ENCODE peak calls at places on chromosomes 6 and 20, in ten cellular contexts. Z is heart right ventricle; K is neural crest cell; Y is endothelial cell; V is suprapubic skin; F is OCI-LY7; L is CD4-positive, alpha-beta T cell; W is AG10803; J is fibroblast of the aortic adventitia; I is A549. B is an unnamed sample.
A peak's percentile ranks its signal among the peaks of the same experiment; 100 is the strongest.

GRCh38 chr6:39007575-39007974 is 41.0 kb upstream of the GLP1R start:
- DNase-seq in Z (no peak), K (no peak), Y (no peak), V (no peak), F (no peak), L (no peak), W (no peak), J (no peak), I (no peak), B (no peak)

GRCh38 chr20:10728873-10729670 is 55.3 kb upstream of the JAG1 start:
- DNase-seq in Z (no peak), K (no peak), Y (no peak), V (no peak), F (no peak), L (no peak), W (no peak), J (peak; percentile 27), I (no peak), B (peak; percentile 66)

GRCh38 chr20:36836591-36837329 is 39.2 kb upstream of the TLDC2 start:
- DNase-seq in Z (peak; percentile 57), K (peak; percentile 66), Y (peak; percentile 77), V (no peak), F (peak; percentile 91), L (peak; percentile 22), W (peak; percentile 34), J (no peak), I (peak; percentile 87), B (peak; percentile 34)

GRCh38 chr20:21238818-21239530 is 64.2 kb upstream of the XRN2 start:
- DNase-seq in Z (no peak), K (no peak), Y (no peak), V (no peak), F (no peak), L (no peak), W (no peak), J (no peak), I (no peak), B (no peak)

GRCh38 chr6:12849420-12850200 is 133.0 kb downstream of the PHACTR1 start:
- DNase-seq in Z (no peak), K (no peak), Y (no peak), V (no peak), F (no peak), L (no peak), W (peak; percentile 14), J (no peak), I (no peak), B (peak; percentile 44)

GRCh38 chr6:163243691-163244505 is 170.6 kb upstream of the QKI start:
- DNase-seq in Z (no peak), K (no peak), Y (no peak), V (no peak), F (no peak), L (no peak), W (no peak), J (no peak), I (no peak), B (no peak)

GRCh38 chr6:143806282-143807102 is 36.6 kb upstream of the LTV1 start:
- DNase-seq in Z (no peak), K (no peak), Y (no peak), V (no peak), F (no peak), L (no peak), W (peak; percentile 20), J (peak; percentile 44), I (no peak), B (peak; percentile 21)

GRCh38 chr6:103122766-103123601 is 1729.5 kb downstream of the GRIK2 start:
- DNase-seq in Z (no peak), K (peak; percentile 76), Y (peak; percentile 85), V (no peak), F (peak; percentile 72), L (no peak), W (peak; percentile 16), J (peak; percentile 6), I (peak; percentile 56), B (peak; percentile 15)

GRCh38 chr6:29131691-29132090 is 23.8 kb downstream of the OR2J3 start:
- DNase-seq in Z (no peak), K (no peak), Y (no peak), V (no peak), F (no peak), L (no peak), W (no peak), J (no peak), I (no peak), B (peak; percentile 73)

GRCh38 chr6:13664703-13665352 is 46.8 kb downstream of the RANBP9 start:
- DNase-seq in Z (no peak), K (no peak), Y (no peak), V (no peak), F (no peak), L (no peak), W (peak; percentile 36), J (peak; percentile 47), I (no peak), B (peak; percentile 13)

GRCh38 chr6:169252805-169253189 is 849 bp downstream of the THBS2 start:
- DNase-seq in Z (no peak), K (no peak), Y (no peak), V (peak; percentile 64), F (no peak), L (no peak), W (peak; percentile 34), J (peak; percentile 69), I (no peak), B (no peak)

GRCh38 chr20:31712112-31712553 is 10.5 kb downstream of the BCL2L1 start:
- DNase-seq in Z (no peak), K (no peak), Y (no peak), V (no peak), F (no peak), L (no peak), W (no peak), J (no peak), I (no peak), B (no peak)

GRCh38 chr6:10579803-10580202 is 58.7 kb downstream of the GCNT2 start:
- DNase-seq in Z (no peak), K (no peak), Y (no peak), V (no peak), F (no peak), L (no peak), W (no peak), J (no peak), I (no peak), B (no peak)

GRCh38 chr20:43836790-43837189 is 77.9 kb upstream of the TOX2 start:
- DNase-seq in Z (no peak), K (no peak), Y (no peak), V (no peak), F (no peak), L (no peak), W (no peak), J (no peak), I (no peak), B (no peak)

GRCh38 chr20:34473262-34473883 is 42.8 kb upstream of the DYNLRB1 start:
- DNase-seq in Z (peak; percentile 26), K (peak; percentile 51), Y (peak; percentile 55), V (peak; percentile 80), F (peak; percentile 65), L (peak; percentile 19), W (peak; percentile 38), J (peak; percentile 74), I (peak; percentile 74), B (peak; percentile 34)
- TF ChIP-seq CTCF in Z (no peak), K (peak; percentile 63), Y (no peak), V (no peak), F (peak; percentile 83), L (peak; percentile 9), W (peak; percentile 40), J (peak; percentile 44), I (peak; percentile 65), B (peak; percentile 35)

GRCh38 chr6:139109558-139109957 is 25.3 kb upstream of the HECA start:
- DNase-seq in Z (peak; percentile 18), K (no peak), Y (peak; percentile 29), V (no peak), F (peak; percentile 45), L (no peak), W (peak; percentile 29), J (peak; percentile 27), I (peak; percentile 46), B (no peak)
- TF ChIP-seq CTCF in Z (peak; percentile 45), K (peak; percentile 37), Y (no peak), V (no peak), F (peak; percentile 67), L (peak; percentile 26), W (peak; percentile 47), J (peak; percentile 8), I (no peak), B (no peak)

GRCh38 chr20:61797200-61797599 is 268.5 kb downstream of the TAF4 start:
- DNase-seq in Z (no peak), K (no peak), Y (no peak), V (no peak), F (peak; percentile 75), L (no peak), W (no peak), J (no peak), I (no peak), B (no peak)
- TF ChIP-seq CTCF in Z (no peak), K (no peak), Y (no peak), V (no peak), F (no peak), L (no peak), W (no peak), J (no peak), I (no peak), B (no peak)

GRCh38 chr6:167350322-167350721 is 25.4 kb downstream of the TTLL2 start:
- DNase-seq in Z (no peak), K (no peak), Y (peak; percentile 22), V (no peak), F (no peak), L (no peak), W (no peak), J (no peak), I (no peak), B (no peak)

GRCh38 chr6:167345960-167346359 is 21.1 kb downstream of the TTLL2 start:
- DNase-seq in Z (no peak), K (no peak), Y (no peak), V (no peak), F (no peak), L (no peak), W (no peak), J (no peak), I (no peak), B (no peak)

GRCh38 chr6:167349816-167350215 is 24.9 kb downstream of the TTLL2 start:
- DNase-seq in Z (no peak), K (no peak), Y (no peak), V (no peak), F (no peak), L (no peak), W (no peak), J (no peak), I (no peak), B (no peak)

GRCh38 chr6:167350731-167351655 is 26.1 kb downstream of the TTLL2 start:
- DNase-seq in Z (peak; percentile 67), K (peak; percentile 93), Y (peak; percentile 88), V (peak; percentile 73), F (peak; percentile 36), L (peak; percentile 80), W (peak; percentile 15), J (peak; percentile 51), I (peak; percentile 76), B (peak; percentile 47)

DNA sequence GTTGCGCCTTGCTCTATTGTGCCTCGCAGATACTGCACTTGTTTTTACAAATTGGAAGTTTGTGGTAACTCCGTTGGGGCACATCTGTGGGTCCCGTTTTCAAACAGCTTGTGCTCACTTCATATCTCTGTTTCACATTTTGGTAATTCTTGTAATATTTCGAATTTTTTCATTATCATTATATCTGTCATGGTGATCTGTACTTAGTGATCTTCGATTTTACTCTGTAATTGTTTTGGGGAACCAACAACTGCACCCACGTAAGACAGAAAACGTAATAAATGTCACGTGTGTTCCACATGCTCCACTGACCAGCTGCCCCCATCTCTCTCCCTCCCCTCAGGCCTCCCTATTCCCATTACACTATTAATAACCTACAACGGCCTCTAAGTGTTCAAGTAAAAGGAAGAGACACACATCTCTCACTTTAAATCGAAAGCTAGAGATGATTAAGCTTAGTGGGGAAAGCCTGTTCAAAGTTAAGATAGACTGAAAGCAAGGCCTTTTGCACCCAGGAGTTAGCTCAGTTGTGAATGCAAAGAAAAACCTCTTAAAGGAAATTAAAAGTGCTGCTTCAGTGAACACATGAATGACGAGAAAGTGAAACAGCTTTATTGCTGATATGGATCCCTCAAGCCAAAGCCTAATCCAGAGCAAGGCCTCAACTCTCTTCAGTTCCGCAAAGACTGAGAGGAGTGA is 26.9 kb downstream of the TTLL2 start:
- DNase-seq in Z (no peak), K (no peak), Y (no peak), V (no peak), F (no peak), L (no peak), W (no peak), J (no peak), I (no peak), B (no peak)
- TF ChIP-seq CTCF in Z (no peak), K (no peak), Y (no peak), V (no peak), F (peak; percentile 58), L (peak; percentile 55), W (no peak), J (no peak), I (no peak), B (no peak)

B was measured in bronchial epithelial cell.